ENCODE peak calls at places on chromosome 11, in four cellular contexts. X is suprapubic skin, F is mesendoderm, J is Panc1. P is an unnamed sample.

GRCh38 chr11:125433454-125434121 is 62.5 kb downstream of the FEZ1 start:
- DNase-seq in J (no peak), F (peak; percentile 88), X (no peak), P (no peak)

GRCh38 chr11:7892751-7893356 is 38.2 kb downstream of the OR10A6 start:
- DNase-seq in X (no peak), F (peak; percentile 75), J (peak; percentile 63), P (no peak)

GRCh38 chr11:8671242-8671641 is 11.2 kb downstream of the TRIM66 start:
- DNase-seq in J (no peak), X (no peak), F (peak; percentile 98), P (no peak)

GRCh38 chr11:8258289-8258688 is 5.4 kb downstream of the LMO1 start:
- DNase-seq in F (no peak), J (no peak), X (peak; percentile 67), P (no peak)

GRCh38 chr11:17985517-17985916 is 27.3 kb downstream of the SERGEF start:
- DNase-seq in J (no peak), X (no peak), F (no peak), P (no peak)

GRCh38 chr11:65555693-65556231 is 2.4 kb downstream of the LTBP3 start:
- DNase-seq in J (peak; percentile 73), X (no peak), F (peak; percentile 48), P (peak; percentile 88)

GRCh38 chr11:87076260-87076783 is 38.6 kb downstream of the TMEM135 start:
- DNase-seq in X (no peak), F (no peak), J (no peak), P (no peak)

GRCh38 chr11:2810401-2811205 is 75.0 kb downstream of the CDKN1C start:
- DNase-seq in X (no peak), F (no peak), J (no peak), P (peak; percentile 51)

GRCh38 chr11:119468511-119468910 is 45.5 kb upstream of the THY1 start:
- DNase-seq in F (no peak), J (no peak), X (no peak), P (no peak)

GRCh38 chr11:57903441-57904123 is 120.1 kb upstream of the OR9Q1 start:
- DNase-seq in J (no peak), X (peak; percentile 83), F (peak; percentile 68), P (peak; percentile 70)

GRCh38 chr11:58958500-58958899 is 19.2 kb downstream of the GLYATL1 start:
- DNase-seq in F (peak; percentile 63), X (no peak), J (no peak), P (no peak)

GRCh38 chr11:28537822-28538221 is 429.6 kb downstream of the METTL15 start:
- DNase-seq in J (no peak), X (no peak), F (no peak), P (no peak)

GRCh38 chr11:81129618-81130017 is 1604.0 kb downstream of the FAM181B start:
- DNase-seq in F (no peak), J (no peak), X (no peak), P (no peak)

GRCh38 chr11:134654161-134654915 is 242.3 kb upstream of the B3GAT1 start:
- DNase-seq in F (no peak), X (peak; percentile 59), J (no peak), P (no peak)

GRCh38 chr11:65452806-65453490 is 30.4 kb downstream of the NEAT1 start:
- DNase-seq in X (peak; percentile 79), J (no peak), F (no peak), P (peak; percentile 78)

GRCh38 chr11:2807276-2807681 is 78.3 kb downstream of the CDKN1C start:
- DNase-seq in X (peak; percentile 87), J (no peak), F (no peak), P (peak; percentile 46)

GRCh38 chr11:130168105-130168504 is 8.5 kb downstream of the ST14 start:
- DNase-seq in X (no peak), F (no peak), J (no peak), P (no peak)

GRCh38 chr11:130171534-130171933 is 12.0 kb downstream of the ST14 start:
- DNase-seq in X (no peak), F (no peak), J (no peak), P (no peak)

GRCh38 chr11:130166457-130166784 is 6.8 kb downstream of the ST14 start:
- DNase-seq in J (peak; percentile 88), F (no peak), X (no peak), P (peak; percentile 86)

GRCh38 chr11:130174642-130175041 is 15.1 kb downstream of the ST14 start:
- DNase-seq in X (no peak), F (no peak), J (no peak), P (no peak)

GRCh38 chr11:130170345-130170744 is 10.8 kb downstream of the ST14 start:
- DNase-seq in F (no peak), J (no peak), X (no peak), P (no peak)
- H3K27me3 ChIP-seq in F (no peaks in the 10 kb centered on the region), J (no peaks in the 10 kb centered on the region), X (no peaks in the 10 kb centered on the region), P (no peaks in the 10 kb centered on the region)

DNA sequence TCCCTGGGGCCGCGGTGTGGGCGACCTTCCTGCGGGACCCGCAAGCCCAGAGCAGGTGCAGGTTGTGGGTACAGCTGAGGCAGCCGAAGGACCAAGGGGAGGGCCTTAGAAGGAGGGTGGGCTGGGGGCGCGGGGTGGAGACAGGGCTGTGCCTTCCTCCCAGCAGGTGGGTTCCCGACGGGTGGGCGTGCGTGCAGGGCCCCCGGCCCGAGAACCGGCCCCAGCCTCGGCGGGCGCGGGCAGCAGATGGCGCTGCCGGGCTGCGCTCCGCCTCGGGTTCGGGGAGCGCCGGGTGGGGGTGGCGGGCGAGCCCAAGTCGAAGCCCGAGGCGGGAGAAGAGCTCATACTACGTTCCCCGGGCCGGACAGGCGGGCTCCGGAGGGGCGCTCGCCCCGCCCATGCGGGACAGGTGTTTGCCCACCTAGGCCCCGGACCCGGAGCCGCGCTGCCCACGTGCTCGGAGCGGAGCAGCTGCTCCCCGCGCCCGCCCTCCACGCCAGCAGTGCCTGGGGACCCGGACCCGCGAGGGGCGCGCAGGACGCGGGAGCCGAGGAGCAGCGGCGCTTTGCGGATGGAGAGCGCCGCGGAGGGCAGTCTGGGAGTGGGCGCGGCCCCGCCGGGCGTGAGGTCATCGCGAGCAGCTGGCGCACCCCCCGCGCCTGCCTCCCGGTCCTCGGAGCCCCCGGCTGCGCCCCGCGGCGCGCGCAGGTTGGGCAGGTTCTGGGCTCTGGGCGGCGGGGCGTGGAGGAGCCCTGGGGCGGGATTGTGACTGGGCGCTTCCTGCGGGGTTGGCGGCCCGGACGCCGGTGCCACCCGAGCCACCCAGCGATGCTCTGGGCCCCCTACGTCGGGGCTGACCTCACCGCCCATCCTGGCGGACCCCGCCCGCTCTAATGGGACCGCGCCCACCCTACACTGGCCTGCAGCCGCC is 25.3 kb downstream of the DUSP8 start:
- DNase-seq in F (peak; percentile 64), J (no peak), X (no peak), P (no peak)
- H3K27me3 ChIP-seq in F (peaks cover 17% of the 10 kb centered on the region), J (peaks cover 2% of the 10 kb centered on the region), X (peaks cover 45% of the 10 kb centered on the region), P (peaks cover 32% of the 10 kb centered on the region)

GRCh38 chr11:69836401-69836800 is 17.2 kb upstream of the FGF3 start:
- DNase-seq in X (peak; percentile 31), F (no peak), J (no peak), P (no peak)
- H3K27me3 ChIP-seq in X (peaks cover 72% of the 10 kb centered on the region), F (no peaks in the 10 kb centered on the region), J (no peaks in the 10 kb centered on the region), P (no peaks in the 10 kb centered on the region)

DNA sequence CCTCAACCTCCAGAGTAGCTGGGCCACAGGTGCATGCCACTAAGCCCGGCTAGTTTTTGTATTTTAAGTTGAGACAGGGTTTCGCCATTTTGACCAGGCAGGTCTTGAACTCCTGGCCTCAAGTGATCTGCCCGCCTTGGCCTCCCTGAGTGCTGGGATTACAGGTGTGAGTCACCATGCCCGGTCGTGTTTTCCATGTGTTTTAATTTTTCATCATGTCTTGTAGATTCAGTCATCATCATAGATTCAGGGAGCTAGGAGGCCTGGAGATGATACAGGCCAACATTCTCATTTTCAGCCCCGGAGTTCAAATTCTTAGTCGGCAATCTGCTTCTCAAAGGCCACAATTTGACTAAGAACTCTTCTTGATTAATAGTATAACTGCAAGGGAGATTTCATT is 73.5 kb upstream of the GRAMD1B start:
- DNase-seq in J (no peak), F (no peak), X (no peak), P (no peak)
- H3K27me3 ChIP-seq in J (peaks cover 57% of the 10 kb centered on the region), F (peaks cover 8% of the 10 kb centered on the region), X (peaks cover 45% of the 10 kb centered on the region), P (peaks cover 58% of the 10 kb centered on the region)

GRCh38 chr11:120633630-120634374 is 122.3 kb downstream of the GRIK4 start:
- DNase-seq in J (no peak), X (no peak), F (peak; percentile 85), P (no peak)
- H3K27me3 ChIP-seq in J (peaks cover 4% of the 10 kb centered on the region), X (peaks cover 13% of the 10 kb centered on the region), F (no peaks in the 10 kb centered on the region), P (no peaks in the 10 kb centered on the region)

GRCh38 chr11:132883241-132883640 is 649.1 kb downstream of the OPCML start:
- DNase-seq in J (no peak), F (no peak), X (no peak), P (no peak)
- H3K27me3 ChIP-seq in J (no peaks in the 10 kb centered on the region), F (no peaks in the 10 kb centered on the region), X (no peaks in the 10 kb centered on the region), P (no peaks in the 10 kb centered on the region)